ENCODE peak calls at places on chromosomes 16 and 17, in seven cellular contexts. L is memory B cell; Y is NCI-H1092; J is NCI-H1436 treated with DMSO at 0.1 percent for 48 hours; H is AG10803; V is CD4-positive, alpha-beta T cell; X is activated CD8-positive, alpha-beta memory T cell treated with anti-CD3 and anti-CD28 coated beads for 1 hour. D is an unnamed sample.

GRCh38 chr17:42179911-42180410 is 981 bp downstream of the KCNH4 start:
- DNase-seq in Y (peak; percentile 47), V (no peak), H (peak; percentile 21), X (no peak), L (no peak), J (peak; percentile 12), D (no peak)

GRCh38 chr16:81185416-81185815 is 53.1 kb upstream of the BCO1 start:
- DNase-seq in Y (no peak), L (no peak), J (no peak), X (no peak), V (no peak), H (no peak), D (no peak)

GRCh38 chr16:57510016-57510871 is 24.0 kb upstream of the DOK4 start:
- DNase-seq in V (no peak), Y (no peak), X (no peak), J (no peak), H (no peak), L (no peak), D (no peak)

GRCh38 chr17:19753049-19753444 is 4.9 kb upstream of the ALDH3A1 start:
- DNase-seq in Y (no peak), L (no peak), V (no peak), J (no peak), X (no peak), H (peak; percentile 90), D (no peak)

GRCh38 chr17:30981531-30982519 is 11.0 kb downstream of the RNF135 start:
- DNase-seq in J (no peak), L (no peak), H (no peak), X (no peak), V (no peak), Y (no peak), D (no peak)

GRCh38 chr16:4529085-4530060 is 9.2 kb downstream of the CDIP1 start:
- DNase-seq in V (no peak), Y (no peak), L (no peak), J (no peak), H (no peak), X (no peak), D (no peak)

GRCh38 chr17:81713004-81713555 is 996 bp downstream of the SLC25A10 start:
- DNase-seq in Y (no peak), L (no peak), H (no peak), V (no peak), J (no peak), X (no peak), D (no peak)

GRCh38 chr16:51407199-51407598 is 256.1 kb upstream of the SALL1 start:
- DNase-seq in J (no peak), H (no peak), V (no peak), Y (no peak), X (no peak), L (no peak), D (no peak)

GRCh38 chr16:8867483-8868271 is 1.1 kb downstream of the CARHSP1 start:
- DNase-seq in L (no peak), V (peak; percentile 15), X (no peak), Y (peak; percentile 13), H (no peak), J (no peak), D (peak; percentile 32)

GRCh38 chr16:57945740-57946138 is 25.2 kb downstream of the CNGB1 start:
- DNase-seq in X (no peak), V (no peak), L (no peak), Y (no peak), J (no peak), H (no peak), D (no peak)

GRCh38 chr16:27408012-27408601 is 6.1 kb downstream of the IL21R start:
- DNase-seq in H (peak; percentile 42), V (no peak), L (no peak), J (no peak), X (no peak), Y (no peak), D (peak; percentile 58)

GRCh38 chr17:39601010-39601597 is 6.6 kb downstream of the NEUROD2 start:
- DNase-seq in J (no peak), X (no peak), L (no peak), V (no peak), H (no peak), Y (no peak), D (no peak)

GRCh38 chr16:1089822-1090619 is 6.0 kb downstream of the C1QTNF8 start:
- DNase-seq in Y (no peak), H (no peak), X (no peak), L (no peak), J (no peak), V (no peak), D (no peak)

GRCh38 chr17:81666092-81666341 is 388 bp downstream of the OXLD1 start:
- DNase-seq in L (peak; percentile 21), V (no peak), H (peak; percentile 18), J (no peak), X (no peak), Y (no peak), D (no peak)

GRCh38 chr16:31439519-31439918 is 3.1 kb downstream of the ZNF843 start:
- DNase-seq in J (no peak), H (no peak), L (no peak), V (no peak), Y (no peak), X (no peak), D (no peak)

GRCh38 chr17:44417553-44417952 is 28.1 kb upstream of the ITGA2B start:
- DNase-seq in H (peak; percentile 78), L (no peak), X (no peak), J (no peak), V (no peak), Y (no peak), D (no peak)

GRCh38 chr16:56413381-56413780 is 12.0 kb downstream of the AMFR start:
- DNase-seq in L (no peak), J (no peak), V (no peak), X (no peak), Y (no peak), H (no peak), D (no peak)

GRCh38 chr16:50021509-50021908 is 3.5 kb upstream of the CNEP1R1 start:
- DNase-seq in L (no peak), J (no peak), X (no peak), V (no peak), H (peak; percentile 6), Y (no peak), D (no peak)

GRCh38 chr16:31268033-31268365 is 8.2 kb downstream of the ITGAM start:
- DNase-seq in L (no peak), X (no peak), J (no peak), V (no peak), H (no peak), Y (no peak), D (no peak)

GRCh38 chr16:84421081-84421937 is 53.0 kb downstream of the ATP2C2 start:
- DNase-seq in J (no peak), X (no peak), Y (no peak), H (no peak), L (no peak), V (no peak), D (no peak)

GRCh38 chr16:7458144-7458543 is 125.5 kb downstream of the RBFOX1 start:
- DNase-seq in Y (no peak), X (no peak), H (no peak), V (no peak), L (no peak), J (no peak), D (no peak)

GRCh38 chr16:71421911-71422310 is 19.9 kb downstream of the TLE7 start:
- DNase-seq in V (peak; percentile 5), Y (no peak), X (no peak), H (no peak), J (no peak), L (no peak), D (no peak)

GRCh38 chr16:87762620-87763019 is 3.2 kb downstream of the KLHDC4 start:
- DNase-seq in L (no peak), X (no peak), Y (no peak), H (no peak), J (no peak), V (no peak), D (no peak)

GRCh38 chr16:49855280-49855821 is 561 bp downstream of the ZNF423 start:
- DNase-seq in Y (peak; percentile 41), X (peak; percentile 51), H (peak; percentile 67), L (peak; percentile 14), V (peak; percentile 59), J (no peak), D (peak; percentile 21)

GRCh38 chr17:40522250-40522960 is 21.0 kb upstream of the TNS4 start:
- DNase-seq in H (peak; percentile 66), V (no peak), L (no peak), Y (no peak), J (no peak), X (no peak), D (no peak)

GRCh38 chr17:22669721-22670120 is 977.4 kb downstream of the KCNJ18 start:
- DNase-seq in X (no peak), J (no peak), Y (no peak), V (no peak), L (no peak), H (no peak), D (no peak)

GRCh38 chr17:41822216-41823140 is 9.7 kb downstream of the FKBP10 start:
- DNase-seq in X (no peak), L (no peak), Y (no peak), J (no peak), H (no peak), V (no peak), D (no peak)

GRCh38 chr17:44655983-44656700 is at the start of gene MEIOC:
- DNase-seq in X (no peak), Y (no peak), V (peak; percentile 19), L (no peak), H (no peak), J (no peak), D (peak; percentile 16)

GRCh38 chr16:27671410-27671809 is 121.5 kb downstream of the KATNIP start:
- DNase-seq in X (no peak), V (no peak), H (no peak), Y (no peak), J (no peak), L (no peak), D (no peak)

D was measured in CD8-positive, alpha-beta T cell.